ENCODE peak calls at places on chromosome 15, in five cellular contexts. One of them, this sample, is unnamed.

GRCh38 chr15:71195242-71195641 is 80.0 kb downstream of the THSD4 start:
- DNase-seq in transverse colon: no peak
- DNase-seq in Panc1: no peak
- DNase-seq in prostate gland: no peak
- DNase-seq in HL-60: no peak
- DNase-seq in this sample: no peak

GRCh38 chr15:94174399-94174802 is 57.0 kb upstream of the MCTP2 start:
- DNase-seq in transverse colon: no peak
- DNase-seq in Panc1: no peak
- DNase-seq in prostate gland: no peak
- DNase-seq in HL-60: peak; percentile 77
- DNase-seq in this sample: no peak

GRCh38 chr15:35705885-35706590 is 160.1 kb upstream of the DPH6 start:
- DNase-seq in transverse colon: no peak
- DNase-seq in Panc1: no peak
- DNase-seq in prostate gland: no peak
- DNase-seq in HL-60: no peak
- DNase-seq in this sample: no peak

GRCh38 chr15:78107471-78107870 is 15.1 kb downstream of the SH2D7 start:
- DNase-seq in transverse colon: peak; percentile 6
- DNase-seq in Panc1: no peak
- DNase-seq in prostate gland: no peak
- DNase-seq in HL-60: no peak
- DNase-seq in this sample: peak; percentile 73

GRCh38 chr15:45640610-45641009 is 5.8 kb downstream of the SQOR start:
- DNase-seq in transverse colon: no peak
- DNase-seq in Panc1: no peak
- DNase-seq in prostate gland: no peak
- DNase-seq in HL-60: no peak
- DNase-seq in this sample: no peak

GRCh38 chr15:87828608-87829007 is 427.9 kb downstream of the NTRK3 start:
- DNase-seq in transverse colon: no peak
- DNase-seq in Panc1: no peak
- DNase-seq in prostate gland: no peak
- DNase-seq in HL-60: no peak
- DNase-seq in this sample: no peak

GRCh38 chr15:41513282-41514227 is at the start of gene LTK:
- DNase-seq in transverse colon: peak; percentile 52
- DNase-seq in Panc1: no peak
- DNase-seq in prostate gland: no peak
- DNase-seq in HL-60: no peak
- DNase-seq in this sample: no peak

GRCh38 chr15:36757189-36757814 is 177.9 kb downstream of the CDIN1 start:
- DNase-seq in transverse colon: no peak
- DNase-seq in Panc1: no peak
- DNase-seq in prostate gland: no peak
- DNase-seq in HL-60: peak; percentile 69
- DNase-seq in this sample: no peak

GRCh38 chr15:33934396-33934795 is 33.9 kb upstream of the CHRM5 start:
- DNase-seq in transverse colon: no peak
- DNase-seq in Panc1: no peak
- DNase-seq in prostate gland: no peak
- DNase-seq in HL-60: no peak
- DNase-seq in this sample: no peak

GRCh38 chr15:60346077-60346476 is 51.7 kb downstream of the ANXA2 start:
- DNase-seq in transverse colon: no peak
- DNase-seq in Panc1: no peak
- DNase-seq in prostate gland: no peak
- DNase-seq in HL-60: no peak
- DNase-seq in this sample: no peak
- TF ChIP-seq POLR2AphosphoS5 in transverse colon: no peak
- TF ChIP-seq POLR2AphosphoS5 in Panc1: no peak
- TF ChIP-seq POLR2AphosphoS5 in prostate gland: no peak
- TF ChIP-seq POLR2AphosphoS5 in HL-60: no peak
- TF ChIP-seq POLR2AphosphoS5 in this sample: no peak

GRCh38 chr15:83657549-83657948 is 3.6 kb downstream of the ADAMTSL3 start:
- DNase-seq in transverse colon: no peak
- DNase-seq in Panc1: no peak
- DNase-seq in prostate gland: no peak
- DNase-seq in HL-60: no peak
- DNase-seq in this sample: no peak
- H3K27ac ChIP-seq in transverse colon: peak overlapping the region; percentile 32
- H3K27ac ChIP-seq in Panc1: no peak overlapping the region
- H3K27ac ChIP-seq in prostate gland: no peak overlapping the region
- H3K27ac ChIP-seq in HL-60: no peak overlapping the region
- H3K27ac ChIP-seq in this sample: no peak overlapping the region

DNA sequence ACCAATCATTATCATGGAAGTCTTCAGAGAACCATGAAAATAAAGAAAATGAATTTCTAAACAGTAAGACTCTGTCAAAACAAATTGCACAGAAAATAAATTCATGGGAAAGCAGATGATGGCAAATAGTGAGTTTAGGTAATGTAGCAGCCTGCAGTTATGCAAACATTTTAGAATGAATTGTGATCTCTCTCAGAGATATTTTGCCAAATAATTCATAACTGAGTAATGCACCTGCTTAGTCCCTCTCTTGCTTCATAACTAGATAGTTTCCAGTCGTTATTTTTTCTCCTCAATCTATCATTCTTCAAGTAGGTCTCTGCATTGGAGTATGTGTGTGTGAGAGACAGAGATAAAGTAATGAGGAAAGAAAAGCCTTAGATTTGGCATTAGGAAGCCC is 492.7 kb upstream of the THBS1 start:
- DNase-seq in transverse colon: no peak
- DNase-seq in Panc1: no peak
- DNase-seq in prostate gland: no peak
- DNase-seq in HL-60: no peak
- DNase-seq in this sample: no peak
- TF ChIP-seq CTCF in transverse colon: no peak
- TF ChIP-seq CTCF in Panc1: no peak
- TF ChIP-seq CTCF in prostate gland: no peak
- TF ChIP-seq CTCF in HL-60: no peak
- TF ChIP-seq CTCF in this sample: no peak

DNA sequence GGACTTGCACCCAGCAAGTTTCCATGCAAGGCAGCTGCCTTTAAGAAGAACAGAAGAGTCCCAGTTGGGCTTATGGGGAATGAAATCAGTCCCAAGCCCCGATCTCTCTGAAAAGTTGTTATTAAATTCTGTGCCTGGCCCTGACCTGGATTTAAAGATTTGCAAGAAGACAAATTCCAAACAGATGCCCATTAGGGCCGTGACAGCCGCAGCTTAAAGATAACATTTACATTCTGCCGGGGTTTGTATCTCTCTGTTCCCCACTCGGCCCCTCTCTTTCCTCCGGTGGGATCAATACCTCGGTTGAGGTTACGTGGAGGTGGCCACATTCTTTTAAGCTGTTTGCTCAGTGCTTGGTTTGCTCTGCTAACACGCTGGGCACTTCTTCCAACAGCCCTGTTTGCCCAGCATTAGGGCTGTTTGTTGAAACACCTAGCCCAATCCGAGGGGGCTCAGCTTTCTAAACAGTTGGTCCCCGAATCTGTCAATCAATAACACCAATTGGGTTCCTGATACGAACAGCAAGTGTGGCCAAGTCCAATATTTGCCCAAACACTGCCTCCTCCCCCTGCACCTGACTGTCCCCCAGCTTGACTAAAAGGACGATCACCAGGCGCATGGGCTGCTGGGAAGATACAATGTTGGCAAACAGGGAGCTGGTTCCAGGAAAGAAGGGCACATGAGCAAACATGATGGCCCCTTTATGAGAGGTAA is 108.6 kb downstream of the RPLP1 start:
- DNase-seq in transverse colon: peak; percentile 62
- DNase-seq in Panc1: no peak
- DNase-seq in prostate gland: peak; percentile 78
- DNase-seq in HL-60: no peak
- DNase-seq in this sample: no peak
- TF ChIP-seq POLR2AphosphoS5 in transverse colon: peak; percentile 15
- TF ChIP-seq POLR2AphosphoS5 in Panc1: no peak
- TF ChIP-seq POLR2AphosphoS5 in prostate gland: peak; percentile 78
- TF ChIP-seq POLR2AphosphoS5 in HL-60: no peak
- TF ChIP-seq POLR2AphosphoS5 in this sample: no peak

GRCh38 chr15:74847462-74847861 is 4.5 kb upstream of the ULK3 start:
- DNase-seq in transverse colon: no peak
- DNase-seq in Panc1: no peak
- DNase-seq in prostate gland: no peak
- DNase-seq in HL-60: no peak
- DNase-seq in this sample: no peak
- H3K27ac ChIP-seq in transverse colon: no peak overlapping the region
- H3K27ac ChIP-seq in Panc1: no peak overlapping the region
- H3K27ac ChIP-seq in prostate gland: no peak overlapping the region
- H3K27ac ChIP-seq in HL-60: no peak overlapping the region
- H3K27ac ChIP-seq in this sample: no peak overlapping the region

GRCh38 chr15:72474912-72475601 is 927 bp downstream of the ARIH1 start:
- DNase-seq in transverse colon: peak; percentile 85
- DNase-seq in Panc1: peak; percentile 27
- DNase-seq in prostate gland: peak; percentile 69
- DNase-seq in HL-60: peak; percentile 92
- DNase-seq in this sample: peak; percentile 95

GRCh38 chr15:72475674-72476073 is 1.5 kb downstream of the ARIH1 start:
- DNase-seq in transverse colon: no peak
- DNase-seq in Panc1: no peak
- DNase-seq in prostate gland: no peak
- DNase-seq in HL-60: no peak
- DNase-seq in this sample: no peak

GRCh38 chr15:72473670-72474465 is at the start of gene ARIH1:
- DNase-seq in transverse colon: peak; percentile 98
- DNase-seq in Panc1: peak; percentile 88
- DNase-seq in prostate gland: peak; percentile 96
- DNase-seq in HL-60: peak; percentile 95
- DNase-seq in this sample: peak; percentile 98

GRCh38 chr15:72474466-72474911 is 359 bp downstream of the ARIH1 start:
- DNase-seq in transverse colon: no peak
- DNase-seq in Panc1: no peak
- DNase-seq in prostate gland: no peak
- DNase-seq in HL-60: no peak
- DNase-seq in this sample: peak; percentile 92

GRCh38 chr15:72472907-72473669 is 1.0 kb upstream of the ARIH1 start:
- DNase-seq in transverse colon: no peak
- DNase-seq in Panc1: no peak
- DNase-seq in prostate gland: no peak
- DNase-seq in HL-60: no peak
- DNase-seq in this sample: no peak
- TF ChIP-seq CTCF in transverse colon: no peak
- TF ChIP-seq CTCF in Panc1: no peak
- TF ChIP-seq CTCF in prostate gland: no peak
- TF ChIP-seq CTCF in HL-60: no peak
- TF ChIP-seq CTCF in this sample: no peak

GRCh38 chr15:93066103-93066725 is 22.8 kb downstream of the RGMA start:
- DNase-seq in transverse colon: no peak
- DNase-seq in Panc1: no peak
- DNase-seq in prostate gland: no peak
- DNase-seq in HL-60: no peak
- DNase-seq in this sample: peak; percentile 62
- TF ChIP-seq POLR2AphosphoS5 in transverse colon: peak; percentile 37
- TF ChIP-seq POLR2AphosphoS5 in Panc1: no peak
- TF ChIP-seq POLR2AphosphoS5 in prostate gland: no peak
- TF ChIP-seq POLR2AphosphoS5 in HL-60: no peak
- TF ChIP-seq POLR2AphosphoS5 in this sample: no peak

This sample was measured in spleen.